ENCODE peak calls at places on chromosomes 4 and X, in ten cellular contexts. One of them, this sample, is unnamed.

GRCh38 chr4:17981063-17981462 is 40.5 kb downstream of the LCORL start:
- DNase-seq in midbrain: no peak
- DNase-seq in stimulated activated CD4-positive, alpha-beta T cell treated with anti-CD3 and anti-CD28 coated beads, Interleukin-4, amount 100 ng/mL, for 48 hours: no peak
- DNase-seq in EH: peak; percentile 6
- DNase-seq in ELR: peak; percentile 4
- DNase-seq in lung: no peak
- DNase-seq in ACHN: no peak
- DNase-seq in WTC11: no peak
- DNase-seq in substantia nigra: no peak
- DNase-seq in NCI-H345: no peak
- DNase-seq in this sample: peak; percentile 11

GRCh38 chrX:154369453-154370299 is 4.8 kb downstream of the FLNA start:
- DNase-seq in ACHN: peak; percentile 84
- DNase-seq in WTC11: peak; percentile 79
- DNase-seq in midbrain: peak; percentile 52
- DNase-seq in lung: peak; percentile 84
- DNase-seq in substantia nigra: peak; percentile 43
- DNase-seq in EH: peak; percentile 96
- DNase-seq in ELR: peak; percentile 95
- DNase-seq in stimulated activated CD4-positive, alpha-beta T cell treated with anti-CD3 and anti-CD28 coated beads, Interleukin-4, amount 100 ng/mL, for 48 hours: peak; percentile 59
- DNase-seq in NCI-H345: peak; percentile 35
- DNase-seq in this sample: peak; percentile 91

GRCh38 chrX:482702-483203 is 96.0 kb upstream of the PPP2R3B start:
- DNase-seq in ELR: no peak
- DNase-seq in NCI-H345: no peak
- DNase-seq in midbrain: no peak
- DNase-seq in lung: no peak
- DNase-seq in ACHN: no peak
- DNase-seq in substantia nigra: no peak
- DNase-seq in EH: no peak
- DNase-seq in WTC11: no peak
- DNase-seq in stimulated activated CD4-positive, alpha-beta T cell treated with anti-CD3 and anti-CD28 coated beads, Interleukin-4, amount 100 ng/mL, for 48 hours: no peak
- DNase-seq in this sample: no peak

GRCh38 chr4:69831646-69832325 is 28.2 kb downstream of the SULT1E1 start:
- DNase-seq in EH: no peak
- DNase-seq in ACHN: no peak
- DNase-seq in lung: no peak
- DNase-seq in stimulated activated CD4-positive, alpha-beta T cell treated with anti-CD3 and anti-CD28 coated beads, Interleukin-4, amount 100 ng/mL, for 48 hours: no peak
- DNase-seq in NCI-H345: no peak
- DNase-seq in midbrain: peak; percentile 32
- DNase-seq in ELR: no peak
- DNase-seq in WTC11: no peak
- DNase-seq in substantia nigra: no peak
- DNase-seq in this sample: no peak

GRCh38 chrX:129540068-129540653 is at the start of gene OCRL:
- DNase-seq in WTC11: peak; percentile 76
- DNase-seq in NCI-H345: peak; percentile 72
- DNase-seq in substantia nigra: peak; percentile 35
- DNase-seq in stimulated activated CD4-positive, alpha-beta T cell treated with anti-CD3 and anti-CD28 coated beads, Interleukin-4, amount 100 ng/mL, for 48 hours: peak; percentile 42
- DNase-seq in lung: peak; percentile 73
- DNase-seq in ACHN: peak; percentile 55
- DNase-seq in midbrain: peak; percentile 62
- DNase-seq in EH: peak; percentile 66
- DNase-seq in ELR: peak; percentile 72
- DNase-seq in this sample: peak; percentile 80

GRCh38 chr4:121070696-121071639 is 1.4 kb downstream of the NDNF start:
- DNase-seq in lung: peak; percentile 67
- DNase-seq in stimulated activated CD4-positive, alpha-beta T cell treated with anti-CD3 and anti-CD28 coated beads, Interleukin-4, amount 100 ng/mL, for 48 hours: no peak
- DNase-seq in WTC11: peak; percentile 77
- DNase-seq in substantia nigra: peak; percentile 12
- DNase-seq in EH: peak; percentile 34
- DNase-seq in ELR: peak; percentile 65
- DNase-seq in ACHN: no peak
- DNase-seq in NCI-H345: no peak
- DNase-seq in midbrain: peak; percentile 8
- DNase-seq in this sample: peak; percentile 61

GRCh38 chr4:39044364-39044946 is 12.2 kb upstream of the TMEM156 start:
- DNase-seq in ELR: peak; percentile 90
- DNase-seq in lung: peak; percentile 93
- DNase-seq in stimulated activated CD4-positive, alpha-beta T cell treated with anti-CD3 and anti-CD28 coated beads, Interleukin-4, amount 100 ng/mL, for 48 hours: peak; percentile 97
- DNase-seq in WTC11: peak; percentile 93
- DNase-seq in substantia nigra: peak; percentile 91
- DNase-seq in midbrain: peak; percentile 80
- DNase-seq in EH: peak; percentile 90
- DNase-seq in ACHN: peak; percentile 88
- DNase-seq in NCI-H345: peak; percentile 57
- DNase-seq in this sample: peak; percentile 95

GRCh38 chr4:47703964-47704363 is 133.9 kb downstream of the CORIN start:
- DNase-seq in ACHN: no peak
- DNase-seq in midbrain: no peak
- DNase-seq in stimulated activated CD4-positive, alpha-beta T cell treated with anti-CD3 and anti-CD28 coated beads, Interleukin-4, amount 100 ng/mL, for 48 hours: no peak
- DNase-seq in EH: peak; percentile 7
- DNase-seq in ELR: no peak
- DNase-seq in lung: no peak
- DNase-seq in WTC11: no peak
- DNase-seq in substantia nigra: no peak
- DNase-seq in NCI-H345: no peak
- DNase-seq in this sample: peak; percentile 52

GRCh38 chr4:76224193-76224592 is 10.6 kb upstream of the SCARB2 start:
- DNase-seq in EH: no peak
- DNase-seq in midbrain: no peak
- DNase-seq in ACHN: no peak
- DNase-seq in substantia nigra: no peak
- DNase-seq in ELR: no peak
- DNase-seq in NCI-H345: no peak
- DNase-seq in lung: no peak
- DNase-seq in stimulated activated CD4-positive, alpha-beta T cell treated with anti-CD3 and anti-CD28 coated beads, Interleukin-4, amount 100 ng/mL, for 48 hours: no peak
- DNase-seq in WTC11: no peak
- DNase-seq in this sample: no peak

GRCh38 chr4:2372488-2373030 is 45.9 kb downstream of the ZFYVE28 start:
- DNase-seq in substantia nigra: no peak
- DNase-seq in midbrain: no peak
- DNase-seq in stimulated activated CD4-positive, alpha-beta T cell treated with anti-CD3 and anti-CD28 coated beads, Interleukin-4, amount 100 ng/mL, for 48 hours: no peak
- DNase-seq in lung: no peak
- DNase-seq in ELR: no peak
- DNase-seq in EH: no peak
- DNase-seq in NCI-H345: no peak
- DNase-seq in WTC11: no peak
- DNase-seq in ACHN: no peak
- DNase-seq in this sample: no peak

GRCh38 chr4:140877781-140878180 is 121.6 kb upstream of the TBC1D9 start:
- DNase-seq in lung: no peak
- DNase-seq in stimulated activated CD4-positive, alpha-beta T cell treated with anti-CD3 and anti-CD28 coated beads, Interleukin-4, amount 100 ng/mL, for 48 hours: no peak
- DNase-seq in NCI-H345: no peak
- DNase-seq in ACHN: no peak
- DNase-seq in ELR: no peak
- DNase-seq in WTC11: no peak
- DNase-seq in EH: no peak
- DNase-seq in substantia nigra: no peak
- DNase-seq in midbrain: no peak
- DNase-seq in this sample: no peak

GRCh38 chrX:39652336-39652735 is 445.4 kb downstream of the BCOR start:
- DNase-seq in EH: peak; percentile 27
- DNase-seq in lung: no peak
- DNase-seq in midbrain: no peak
- DNase-seq in ELR: peak; percentile 29
- DNase-seq in WTC11: peak; percentile 30
- DNase-seq in ACHN: no peak
- DNase-seq in NCI-H345: peak; percentile 11
- DNase-seq in stimulated activated CD4-positive, alpha-beta T cell treated with anti-CD3 and anti-CD28 coated beads, Interleukin-4, amount 100 ng/mL, for 48 hours: no peak
- DNase-seq in substantia nigra: peak; percentile 12
- DNase-seq in this sample: peak; percentile 31